ENCODE peak calls at places on chromosomes 4 and X, in five cellular contexts. A, V, Q, N and L are unnamed samples.
A peak's percentile ranks its signal among the peaks of the same experiment; 100 is the strongest.

GRCh38 chr4:36676139-36677050 is 395.0 kb downstream of the DTHD1 start:
- DNase-seq in A (no peak), V (no peak), Q (no peak), N (no peak), L (no peak)

GRCh38 chr4:46390353-46391058 is 578 bp upstream of the GABRA2 start:
- DNase-seq in A (no peak), V (no peak), Q (no peak), N (no peak), L (no peak)

GRCh38 chrX:2283111-2283847 is 217.5 kb downstream of the DHRSX start:
- DNase-seq in A (no peak), V (no peak), Q (no peak), N (no peak), L (no peak)

GRCh38 chrX:77693594-77693993 is 92.4 kb downstream of the ATRX start:
- DNase-seq in A (no peak), V (no peak), Q (no peak), N (no peak), L (no peak)

GRCh38 chrX:101595739-101596419 is 21.9 kb downstream of the ARMCX6 start:
- DNase-seq in A (peak; percentile 52), V (peak; percentile 17), Q (peak; percentile 75), N (peak; percentile 18), L (peak; percentile 30)

GRCh38 chrX:140822861-140823260 is 113.3 kb downstream of the LINC00632 start:
- DNase-seq in A (no peak), V (no peak), Q (no peak), N (no peak), L (no peak)

GRCh38 chr4:7381890-7382633 is 52.7 kb downstream of the PSAPL1 start:
- DNase-seq in A (peak; percentile 17), V (no peak), Q (no peak), N (no peak), L (no peak)

GRCh38 chrX:56564182-56564885 is 907 bp downstream of the UBQLN2 start:
- DNase-seq in A (peak; percentile 27), V (peak; percentile 2), Q (peak; percentile 40), N (no peak), L (no peak)

GRCh38 chr4:8167815-8168214 is 9.2 kb upstream of the ABLIM2 start:
- DNase-seq in A (no peak), V (no peak), Q (no peak), N (no peak), L (no peak)

GRCh38 chr4:47830263-47831025 is 7.4 kb downstream of the CORIN start:
- DNase-seq in A (no peak), V (no peak), Q (no peak), N (no peak), L (no peak)

GRCh38 chr4:146577111-146577510 is 55.4 kb upstream of the SLC10A7 start:
- DNase-seq in A (no peak), V (no peak), Q (peak; percentile 39), N (no peak), L (no peak)

GRCh38 chr4:144732584-144733130 is 86.7 kb downstream of the HHIP start:
- DNase-seq in A (no peak), V (no peak), Q (no peak), N (no peak), L (no peak)

GRCh38 chrX:114134465-114134864 is 449.4 kb upstream of the HTR2C start:
- DNase-seq in A (no peak), V (no peak), Q (no peak), N (no peak), L (no peak)

GRCh38 chr4:93182722-93183121 is 645.8 kb upstream of the ATOH1 start:
- DNase-seq in A (no peak), V (no peak), Q (no peak), N (no peak), L (no peak)
- TF ChIP-seq POLR2AphosphoS5 in A (no peak), V (no peak), Q (no peak), N (no peak), L (no peak)

GRCh38 chr4:4961936-4962335 is 57.3 kb downstream of the CYTL1 start:
- DNase-seq in A (no peak), V (no peak), Q (no peak), N (no peak), L (no peak)
- H3K9me3 ChIP-seq in A (peaks cover 14% of the 10 kb centered on the region), V (peaks cover 34% of the 10 kb centered on the region), Q (no peaks in the 10 kb centered on the region), N (no peaks in the 10 kb centered on the region), L (no peaks in the 10 kb centered on the region)

DNA sequence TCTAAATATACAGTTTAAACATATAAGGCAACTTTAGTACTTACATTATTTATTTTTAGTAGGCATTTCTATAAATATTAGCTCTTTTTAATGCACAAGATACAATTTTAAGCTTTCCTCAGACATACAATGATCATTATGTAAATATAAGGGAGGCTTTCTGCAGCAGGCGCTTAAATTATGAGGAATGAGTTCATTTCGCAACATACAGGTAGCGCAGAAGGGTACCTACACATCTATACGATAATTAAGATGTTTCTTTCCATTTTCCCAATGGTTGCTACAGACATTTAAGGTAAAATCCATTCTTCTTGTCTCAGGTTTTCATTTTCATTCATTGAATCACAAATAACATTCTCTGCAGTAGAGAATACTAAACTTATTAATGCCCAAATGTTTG is 1.2 kb downstream of the AASDH start:
- DNase-seq in A (no peak), V (no peak), Q (no peak), N (no peak), L (no peak)
- H3K9ac ChIP-seq in A (peak overlapping the region; percentile 89), V (peak overlapping the region; percentile 58), Q (no peak overlapping the region), N (no peak overlapping the region), L (peak overlapping the region; percentile 12)

GRCh38 chr4:148110169-148110568 is 332.0 kb downstream of the NR3C2 start:
- DNase-seq in A (no peak), V (no peak), Q (no peak), N (no peak), L (no peak)

GRCh38 chr4:148112231-148112982 is 329.8 kb downstream of the NR3C2 start:
- DNase-seq in A (no peak), V (no peak), Q (peak; percentile 5), N (no peak), L (peak; percentile 62)

GRCh38 chr4:148109216-148109615 is 333.0 kb downstream of the NR3C2 start:
- DNase-seq in A (no peak), V (no peak), Q (no peak), N (no peak), L (no peak)

GRCh38 chr4:148103647-148104355 is 338.4 kb downstream of the NR3C2 start:
- DNase-seq in A (no peak), V (no peak), Q (no peak), N (no peak), L (no peak)

GRCh38 chr4:148108776-148109175 is 333.4 kb downstream of the NR3C2 start:
- DNase-seq in A (no peak), V (no peak), Q (no peak), N (no peak), L (no peak)
- TF ChIP-seq POLR2AphosphoS5 in A (no peak), V (no peak), Q (no peak), N (no peak), L (no peak)

GRCh38 chr4:184913356-184914143 is 87.8 kb upstream of the ACSL1 start:
- DNase-seq in A (no peak), V (no peak), Q (no peak), N (no peak), L (no peak)
- H3K9me3 ChIP-seq in A (no peaks in the 10 kb centered on the region), V (peaks cover 14% of the 10 kb centered on the region), Q (no peaks in the 10 kb centered on the region), N (peaks cover 6% of the 10 kb centered on the region), L (no peaks in the 10 kb centered on the region)

DNA sequence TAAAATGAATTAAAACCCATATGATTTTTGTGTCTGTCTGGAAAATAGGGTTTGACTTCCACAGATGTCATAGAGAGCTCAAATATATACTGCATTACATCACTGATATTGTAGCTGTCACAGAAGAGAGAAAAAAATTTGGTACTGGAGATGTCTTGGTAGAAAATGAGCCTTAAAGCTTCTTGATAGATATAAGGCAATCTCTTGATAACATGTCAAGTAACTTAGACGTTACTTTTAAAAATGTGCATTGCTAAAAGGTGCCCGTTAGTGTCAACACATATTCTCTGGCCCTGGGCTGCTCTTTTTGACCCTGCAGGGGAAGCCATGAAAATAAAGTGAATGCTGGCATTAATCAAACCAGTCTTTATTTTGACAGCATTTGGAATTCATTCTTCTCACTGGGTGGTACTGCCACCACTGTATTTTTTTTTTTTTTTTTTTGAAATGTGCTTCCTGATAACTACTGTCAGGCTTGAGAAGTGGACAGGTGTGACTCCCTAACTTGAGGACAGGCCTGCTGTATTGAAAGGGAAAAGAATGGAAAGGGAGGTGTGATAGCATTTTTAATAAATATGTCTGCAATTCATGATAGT is 53.0 kb upstream of the RAPGEF2 start:
- DNase-seq in A (no peak), V (no peak), Q (no peak), N (no peak), L (no peak)
- H3K9ac ChIP-seq in A (no peak overlapping the region), V (no peak overlapping the region), Q (no peak overlapping the region), N (no peak overlapping the region), L (no peak overlapping the region)

GRCh38 chr4:119035941-119036737 is 99.5 kb upstream of the MYOZ2 start:
- DNase-seq in A (no peak), V (no peak), Q (no peak), N (no peak), L (no peak)
- TF ChIP-seq POLR2AphosphoS5 in A (no peak), V (no peak), Q (no peak), N (no peak), L (no peak)

DNA sequence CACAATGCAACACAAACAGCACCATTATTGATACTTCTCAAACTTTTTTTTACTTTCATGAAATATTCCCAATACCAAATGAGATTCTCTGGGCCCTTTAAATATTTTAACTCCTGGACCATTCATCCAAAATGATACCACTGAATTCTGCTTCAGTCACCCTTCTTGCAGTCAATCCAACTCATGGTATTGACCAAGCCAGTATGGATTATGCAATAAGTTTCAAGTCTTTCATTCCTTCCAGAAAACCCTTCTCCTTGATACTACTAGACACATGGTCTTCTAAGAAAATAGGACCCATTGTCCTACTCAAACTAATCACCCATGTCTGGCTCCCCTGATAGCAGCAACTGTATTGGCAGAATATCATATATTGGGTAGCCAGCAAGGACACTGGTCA is 23.0 kb downstream of the ZNF721 start:
- DNase-seq in A (no peak), V (no peak), Q (no peak), N (no peak), L (no peak)
- H3K9me3 ChIP-seq in A (peaks cover 7% of the 10 kb centered on the region), V (peaks cover 4% of the 10 kb centered on the region), Q (no peaks in the 10 kb centered on the region), N (peaks cover 7% of the 10 kb centered on the region), L (peaks cover 19% of the 10 kb centered on the region)

DNA sequence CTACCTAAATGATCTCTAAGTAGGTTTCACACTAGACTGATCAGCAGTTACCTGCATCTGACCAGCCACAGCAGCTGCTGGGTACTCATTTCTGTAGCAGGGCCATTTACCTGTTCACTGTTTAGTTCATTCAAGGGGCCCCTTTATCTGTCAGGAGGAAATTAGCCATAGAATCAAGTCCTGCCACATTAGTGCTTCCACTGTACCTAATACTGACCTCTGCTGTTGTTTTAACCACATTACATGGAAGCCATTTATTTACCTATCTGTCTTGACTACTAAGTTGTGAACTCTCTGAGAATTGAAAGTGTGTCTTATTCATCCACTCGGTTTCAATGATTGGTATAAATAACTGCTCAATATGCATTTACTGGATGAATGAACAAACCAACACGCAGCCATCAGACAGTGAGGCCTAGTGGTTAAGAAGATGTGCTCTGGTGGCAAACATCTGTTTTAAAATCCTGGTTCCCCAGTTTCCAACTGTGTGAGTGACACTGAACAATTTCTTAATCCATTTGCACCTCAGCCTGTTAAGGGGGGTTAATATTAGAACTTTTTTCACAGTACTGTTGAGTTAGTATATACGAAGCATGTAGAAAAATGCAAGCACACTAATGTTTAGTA is 30.0 kb upstream of the ANXA5 start:
- DNase-seq in A (peak; percentile 22), V (peak; percentile 64), Q (peak; percentile 79), N (peak; percentile 47), L (peak; percentile 56)
- H3K9ac ChIP-seq in A (no peak overlapping the region), V (no peak overlapping the region), Q (no peak overlapping the region), N (no peak overlapping the region), L (no peak overlapping the region)